ENCODE peak calls at places on chromosomes 7 and 10, in four cellular contexts. Q is mesenchymal stem cell, S is astrocyte, H is HCT116. F is an unnamed sample.

GRCh38 chr7:24728503-24729364 is 28.5 kb downstream of the GSDME start:
- DNase-seq in Q (no peak), S (peak), H (no peak), F (no peak)

GRCh38 chr7:30612658-30613265 is 18.1 kb downstream of the GARS1 start:
- DNase-seq in Q (no peak), S (peak), H (no peak), F (no peak)

GRCh38 chr10:30639946-30640786 is 10.6 kb upstream of the LYZL2 start:
- DNase-seq in Q (peak), S (peak), H (peak), F (peak)

GRCh38 chr10:97685395-97685958 is 1.6 kb downstream of the AVPI1 start:
- DNase-seq in Q (peak), S (no peak), H (peak), F (peak)

GRCh38 chr10:86648706-86649426 is 5.5 kb upstream of the OPN4 start:
- DNase-seq in Q (peak), S (peak), H (no peak), F (peak)

GRCh38 chr7:79403879-79404278 is 49.6 kb downstream of the MAGI2 start:
- DNase-seq in Q (no peak), S (no peak), H (no peak), F (no peak)

GRCh38 chr7:117645456-117646181 is 165.8 kb downstream of the CFTR start:
- DNase-seq in Q (peak), S (peak), H (no peak), F (no peak)

GRCh38 chr10:99551158-99551557 is 18.4 kb downstream of the NKX2-3 start:
- DNase-seq in Q (peak), S (peak), H (no peak), F (no peak)

GRCh38 chr7:71017602-71018001 is 114.3 kb upstream of the GALNT17 start:
- DNase-seq in Q (no peak), S (no peak), H (no peak), F (no peak)

GRCh38 chr10:102642553-102643345 is 1.5 kb upstream of the TRIM8 start:
- DNase-seq in Q (no peak), S (no peak), H (peak), F (peak)

GRCh38 chr10:47318706-47319105 is 3.5 kb upstream of the GDF2 start:
- DNase-seq in Q (no peak), S (no peak), H (peak), F (peak)

GRCh38 chr7:146864644-146865043 is 748.0 kb downstream of the CNTNAP2 start:
- DNase-seq in Q (no peak), S (no peak), H (no peak), F (no peak)

GRCh38 chr10:116211682-116212081 is 61.3 kb downstream of the GFRA1 start:
- DNase-seq in Q (peak), S (peak), H (no peak), F (peak)

GRCh38 chr7:107206706-107207105 is 37.9 kb downstream of the HBP1 start:
- DNase-seq in Q (no peak), S (no peak), H (no peak), F (no peak)

GRCh38 chr7:155999631-156000489 is 187.6 kb upstream of the SHH start:
- DNase-seq in Q (no peak), S (no peak), H (no peak), F (no peak)

GRCh38 chr10:46077141-46077554 is 31.1 kb upstream of the MSMB start:
- DNase-seq in Q (peak), S (no peak), H (no peak), F (no peak)

GRCh38 chr7:30730097-30730496 is 21.8 kb upstream of the INMT start:
- DNase-seq in Q (no peak), S (no peak), H (no peak), F (no peak)

GRCh38 chr7:13990319-13990983 is 985 bp upstream of the ETV1 start:
- DNase-seq in Q (peak), S (peak), H (no peak), F (peak)

GRCh38 chr10:18229839-18230238 is 89.6 kb downstream of the CACNB2 start:
- DNase-seq in Q (no peak), S (peak), H (no peak), F (peak)

GRCh38 chr7:149743481-149743880 is 29.9 kb downstream of the ZNF467 start:
- DNase-seq in Q (no peak), S (no peak), H (no peak), F (peak)

GRCh38 chr7:4724648-4725013 is 42.5 kb downstream of the FOXK1 start:
- DNase-seq in Q (peak), S (peak), H (no peak), F (peak)

GRCh38 chr7:157544980-157545680 is 208.3 kb downstream of the DNAJB6 start:
- DNase-seq in Q (no peak), S (no peak), H (no peak), F (peak)

GRCh38 chr10:74047304-74047703 is 49.4 kb downstream of the VCL start:
- DNase-seq in Q (peak), S (peak), H (no peak), F (peak)

GRCh38 chr7:3164363-3164762 is 120.7 kb upstream of the CARD11 start:
- DNase-seq in Q (no peak), S (peak), H (no peak), F (no peak)

GRCh38 chr7:20116869-20117268 is 100.3 kb downstream of the MACC1 start:
- DNase-seq in Q (no peak), S (no peak), H (no peak), F (no peak)

GRCh38 chr7:127504715-127505114 is 80.7 kb downstream of the GCC1 start:
- DNase-seq in Q (peak), S (no peak), H (no peak), F (peak)

GRCh38 chr7:22885824-22886255 is 63.2 kb upstream of the TOMM7 start:
- DNase-seq in Q (peak), S (no peak), H (no peak), F (no peak)

GRCh38 chr10:6583447-6583846 is 3.4 kb upstream of the PRKCQ start:
- DNase-seq in Q (no peak), S (no peak), H (no peak), F (no peak)

GRCh38 chr7:94445696-94446194 is 51.0 kb downstream of the COL1A2 start:
- DNase-seq in Q (no peak), S (no peak), H (no peak), F (no peak)

GRCh38 chr10:76257816-76258215 is 826.4 kb downstream of the LRMDA start:
- DNase-seq in Q (no peak), S (peak), H (no peak), F (no peak)

GRCh38 chr10:77590344-77591237 is 47.0 kb downstream of the KCNMA1 start:
- DNase-seq in Q (no peak), S (no peak), H (no peak), F (peak)

GRCh38 chr10:77592946-77593636 is 44.5 kb downstream of the KCNMA1 start:
- DNase-seq in Q (peak), S (peak), H (peak), F (peak)

GRCh38 chr10:77591238-77591880 is 46.2 kb downstream of the KCNMA1 start:
- DNase-seq in Q (no peak), S (no peak), H (no peak), F (peak)

GRCh38 chr10:77594171-77594783 is 43.3 kb downstream of the KCNMA1 start:
- DNase-seq in Q (no peak), S (no peak), H (no peak), F (no peak)

GRCh38 chr10:77592510-77592909 is 45.1 kb downstream of the KCNMA1 start:
- DNase-seq in Q (no peak), S (no peak), H (no peak), F (peak)
- H2AFZ ChIP-seq in Q (no peak), S (peak), H (peak), F (no peak)

DNA sequence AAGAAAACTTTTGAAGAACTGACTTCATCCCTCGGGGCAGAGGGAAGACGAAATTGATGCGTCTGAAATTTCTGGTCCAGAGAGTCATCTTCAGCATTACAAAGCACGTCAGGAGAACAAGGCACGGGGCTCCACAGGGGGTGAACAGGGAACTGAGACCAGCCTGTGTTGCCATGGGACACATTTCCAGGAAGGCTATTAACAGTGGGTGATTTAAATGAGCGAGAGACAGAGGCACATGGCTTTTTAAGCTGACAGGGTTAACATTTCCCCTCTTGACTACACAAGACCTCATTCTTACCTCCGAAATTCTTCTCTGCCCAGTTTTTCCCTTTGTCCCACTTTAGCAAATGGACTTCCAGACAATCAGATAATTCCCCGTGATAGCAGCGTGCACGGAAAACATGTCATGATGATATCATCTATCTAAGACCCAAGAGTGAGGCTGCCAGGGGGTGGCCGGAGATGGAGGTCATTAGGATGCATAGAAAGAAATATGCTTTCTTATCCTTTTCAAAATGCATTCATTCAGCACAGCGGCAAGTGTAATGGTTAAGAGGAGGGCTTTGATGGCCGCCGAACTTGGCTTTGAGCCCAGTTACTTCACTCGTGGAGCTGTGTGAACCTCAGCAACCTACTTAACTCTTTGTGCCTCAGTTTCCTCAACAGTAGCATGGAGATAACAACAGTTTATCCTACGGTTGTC is 248.0 kb downstream of the PRPF18 start:
- DNase-seq in Q (peak), S (peak), H (no peak), F (no peak)
- H3K4me3 ChIP-seq in Q (no peak), S (no peak), H (no peak), F (no peak)

GRCh38 chr10:50798297-50798696 is 58.6 kb downstream of the ASAH2B start:
- DNase-seq in Q (no peak), S (no peak), H (no peak), F (no peak)
- H3K27ac ChIP-seq in Q (no peak), S (no peak), H (no peak), F (no peak)

GRCh38 chr7:130141161-130141857 is 63.9 kb downstream of the TMEM209 start:
- DNase-seq in Q (peak), S (peak), H (no peak), F (peak)
- H2AFZ ChIP-seq in Q (peak), S (peak), H (no peak), F (peak)